ENCODE peak calls at places on chromosomes 6 and 20, in eight cellular contexts. K, J, M, U, Q, E, I and D are unnamed samples.

GRCh38 chr6:12656841-12657435 is 59.6 kb upstream of the PHACTR1 start:
- DNase-seq in K (peak; percentile 18), J (no peak), M (no peak), U (no peak), Q (no peak), E (no peak), I (no peak), D (no peak)

GRCh38 chr6:112639436-112639835 is 292.3 kb downstream of the RFPL4B start:
- DNase-seq in K (no peak), J (no peak), M (no peak), U (no peak), Q (no peak), E (no peak), I (no peak), D (no peak)

GRCh38 chr6:126792340-126792739 is 326.1 kb upstream of the RSPO3 start:
- DNase-seq in K (no peak), J (no peak), M (no peak), U (no peak), Q (no peak), E (no peak), I (no peak), D (no peak)

GRCh38 chr6:84882768-84883766 is 118.7 kb upstream of the TBX18 start:
- DNase-seq in K (no peak), J (no peak), M (peak; percentile 58), U (no peak), Q (no peak), E (no peak), I (no peak), D (no peak)

GRCh38 chr6:18262812-18263560 is 1.3 kb downstream of the DEK start:
- DNase-seq in K (peak; percentile 22), J (no peak), M (no peak), U (peak; percentile 42), Q (no peak), E (no peak), I (peak; percentile 67), D (no peak)

GRCh38 chr20:48776306-48776705 is 51.5 kb downstream of the PREX1 start:
- DNase-seq in K (no peak), J (no peak), M (peak; percentile 84), U (no peak), Q (no peak), E (no peak), I (no peak), D (no peak)

GRCh38 chr6:49269190-49269589 is 193.9 kb downstream of the MMUT start:
- DNase-seq in K (no peak), J (no peak), M (no peak), U (no peak), Q (no peak), E (no peak), I (no peak), D (no peak)

GRCh38 chr20:16020971-16021370 is 552.3 kb downstream of the KIF16B start:
- DNase-seq in K (no peak), J (no peak), M (peak; percentile 62), U (no peak), Q (no peak), E (no peak), I (no peak), D (no peak)

GRCh38 chr20:49601153-49601924 is 33.4 kb upstream of the PTGIS start:
- DNase-seq in K (no peak), J (no peak), M (no peak), U (no peak), Q (no peak), E (no peak), I (no peak), D (no peak)

GRCh38 chr6:44257007-44257752 is at the start of gene SLC35B2:
- DNase-seq in K (peak; percentile 93), J (peak; percentile 75), M (peak; percentile 47), U (peak; percentile 74), Q (peak; percentile 83), E (peak; percentile 70), I (peak; percentile 57), D (peak; percentile 42)

GRCh38 chr6:167932468-167933276 is 64.8 kb upstream of the KIF25 start:
- DNase-seq in K (no peak), J (no peak), M (peak; percentile 16), U (peak; percentile 54), Q (no peak), E (peak; percentile 49), I (no peak), D (no peak)

GRCh38 chr20:2751347-2751867 is 49.0 kb downstream of the CPXM1 start:
- DNase-seq in K (no peak), J (no peak), M (no peak), U (peak; percentile 34), Q (no peak), E (no peak), I (no peak), D (no peak)
- H3K4me3 ChIP-seq in K (peak overlapping the region; percentile 52), J (no peak overlapping the region), M (peak overlapping the region; percentile 15), U (peak overlapping the region; percentile 45), Q (peak overlapping the region; percentile 56), E (peak overlapping the region; percentile 11), I (peak overlapping the region; percentile 33), D (peak overlapping the region; percentile 35)

GRCh38 chr6:63245908-63246307 is 34.6 kb downstream of the FKBP1C start:
- DNase-seq in K (peak; percentile 10), J (no peak), M (no peak), U (no peak), Q (no peak), E (no peak), I (no peak), D (no peak)
- H3K27ac ChIP-seq in K (no peak overlapping the region), J (no peak overlapping the region), M (no peak overlapping the region), U (no peak overlapping the region), Q (no peak overlapping the region), E (no peak overlapping the region), I (no peak overlapping the region), D (no peak overlapping the region)

DNA sequence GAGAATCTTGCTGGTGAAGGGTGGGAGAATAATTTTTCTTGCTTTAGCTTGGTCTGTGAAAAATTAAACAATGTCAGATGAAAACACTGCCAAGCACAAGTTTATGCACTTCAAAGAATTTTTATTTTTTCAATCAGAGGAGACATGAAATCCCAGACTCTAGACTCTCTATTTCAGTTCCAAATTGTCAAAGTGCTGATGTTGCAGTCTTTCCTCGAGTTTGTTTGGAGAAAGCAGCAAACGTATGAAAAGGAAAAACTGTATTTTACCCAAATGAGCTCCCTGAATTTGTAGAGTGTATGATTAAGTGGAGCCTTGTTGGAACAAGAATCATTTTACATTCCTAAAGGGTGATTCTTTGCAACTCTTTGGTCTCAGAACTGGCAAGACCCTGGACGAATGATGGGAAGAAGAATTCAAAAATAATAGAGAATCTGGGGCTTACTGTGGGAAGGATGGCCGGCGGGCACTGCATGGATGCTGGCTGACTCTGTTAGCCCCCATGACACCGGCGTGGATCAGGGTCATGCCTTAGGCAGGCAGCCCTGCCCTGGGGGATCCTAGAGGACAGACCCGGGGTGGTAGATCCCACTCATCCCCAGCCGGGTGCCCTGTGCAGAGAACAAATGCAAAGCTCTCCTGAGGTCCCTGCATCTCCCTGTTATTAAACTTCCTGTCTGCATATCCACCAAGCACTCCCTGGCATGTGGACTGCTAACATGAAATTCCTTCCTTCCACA is 207.4 kb downstream of the FNDC1 start:
- DNase-seq in K (no peak), J (no peak), M (no peak), U (no peak), Q (no peak), E (no peak), I (no peak), D (no peak)
- H3K4me3 ChIP-seq in K (no peak overlapping the region), J (no peak overlapping the region), M (no peak overlapping the region), U (no peak overlapping the region), Q (no peak overlapping the region), E (no peak overlapping the region), I (no peak overlapping the region), D (no peak overlapping the region)

GRCh38 chr6:11428351-11428750 is 109.2 kb upstream of the TMEM170B start:
- DNase-seq in K (no peak), J (no peak), M (no peak), U (no peak), Q (no peak), E (no peak), I (no peak), D (no peak)
- H3K27ac ChIP-seq in K (no peak overlapping the region), J (no peak overlapping the region), M (peak overlapping the region; percentile 64), U (no peak overlapping the region), Q (peak overlapping the region; percentile 12), E (peak overlapping the region; percentile 13), I (no peak overlapping the region), D (peak overlapping the region; percentile 82)

GRCh38 chr6:107674995-107675738 is 148.9 kb downstream of the SCML4 start:
- DNase-seq in K (peak; percentile 89), J (peak; percentile 90), M (peak; percentile 53), U (peak; percentile 85), Q (peak; percentile 83), E (peak; percentile 87), I (peak; percentile 86), D (peak; percentile 47)
- H3K4me3 ChIP-seq in K (peak overlapping the region; percentile 37), J (no peak overlapping the region), M (no peak overlapping the region), U (no peak overlapping the region), Q (no peak overlapping the region), E (no peak overlapping the region), I (peak overlapping the region; percentile 6), D (peak overlapping the region; percentile 6)

DNA sequence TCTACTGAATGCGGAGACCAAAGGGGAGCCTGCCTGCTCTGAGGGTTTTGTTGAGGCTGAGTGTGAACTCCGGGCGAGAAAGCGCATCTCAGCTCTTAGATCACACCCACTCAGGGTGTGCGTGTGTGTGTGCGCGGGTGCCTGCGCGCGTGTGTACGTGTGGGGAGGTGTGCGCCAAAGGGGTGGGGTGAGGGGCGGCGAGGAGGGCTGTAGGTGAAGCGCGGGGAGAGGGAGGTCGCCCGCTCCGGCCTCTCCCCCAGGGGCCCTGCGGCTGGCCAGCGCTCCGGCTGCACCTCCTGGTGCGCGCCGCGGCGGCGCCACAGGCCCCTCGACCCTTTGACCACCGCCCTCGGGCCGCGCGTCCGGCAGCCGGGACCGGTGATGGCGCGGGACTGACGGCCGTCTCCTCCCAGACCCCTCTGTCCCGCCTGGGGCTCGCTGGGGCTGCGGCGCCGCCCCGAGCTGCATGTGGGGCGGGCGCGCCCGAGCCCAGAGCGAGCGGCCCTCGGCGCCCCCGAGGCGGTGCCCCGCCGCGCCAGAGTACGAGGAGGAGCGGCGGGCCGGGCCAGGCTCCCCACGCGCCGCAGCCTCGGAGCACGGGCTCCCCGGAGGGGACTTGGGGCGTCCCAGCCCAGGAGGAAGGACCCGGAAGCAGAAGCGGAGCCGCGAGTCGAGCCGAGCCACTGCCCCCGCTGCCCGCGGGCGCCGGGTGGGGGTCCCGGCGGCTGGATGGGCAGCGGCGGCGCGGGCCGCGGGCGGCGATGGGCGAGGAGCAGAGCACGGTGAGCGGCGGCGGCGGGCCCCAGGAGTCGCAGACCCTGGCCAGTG is at the start of gene RNF217:
- DNase-seq in K (peak; percentile 74), J (peak; percentile 77), M (peak; percentile 52), U (peak; percentile 57), Q (peak; percentile 81), E (peak; percentile 50), I (no peak), D (peak; percentile 63)
- H3K27ac ChIP-seq in K (no peak within 1 kb of the TSS), J (peak within 1 kb of the TSS; percentile 69), M (peak within 1 kb of the TSS; percentile 78), U (peak within 1 kb of the TSS; percentile 88), Q (peak within 1 kb of the TSS; percentile 95), E (peak within 1 kb of the TSS; percentile 92), I (no peak within 1 kb of the TSS), D (peak within 1 kb of the TSS; percentile 96)